ENCODE peak calls at places on chromosomes 4 and X, in six cellular contexts. L is vagina, Y is AG04450, Q is pancreas, T is heart left ventricle, M is dorsolateral prefrontal cortex. X is an unnamed sample.

GRCh38 chrX:39304746-39305145 is 503.5 kb downstream of the MID1IP1 start:
- DNase-seq in Y (no peak), M (no peak), L (peak; percentile 20), Q (no peak), T (no peak), X (no peak)

GRCh38 chr4:186904104-186904503 is 180.4 kb upstream of the FAT1 start:
- DNase-seq in L (no peak), Q (no peak), T (no peak), M (no peak), Y (peak; percentile 55), X (no peak)

GRCh38 chr4:79964715-79965345 is 108.2 kb downstream of the ANTXR2 start:
- DNase-seq in Y (no peak), L (no peak), Q (no peak), T (no peak), M (no peak), X (no peak)

GRCh38 chr4:10619220-10619619 is 65.3 kb downstream of the CLNK start:
- DNase-seq in T (no peak), L (no peak), M (no peak), Y (no peak), Q (no peak), X (no peak)

GRCh38 chrX:102155806-102156179 is at the start of gene BEX5:
- DNase-seq in Q (peak; percentile 72), T (peak; percentile 59), M (peak; percentile 66), L (no peak), Y (no peak), X (peak; percentile 74)

GRCh38 chr4:89904524-89904923 is 9.9 kb downstream of the MMRN1 start:
- DNase-seq in L (no peak), M (no peak), T (no peak), Y (no peak), Q (no peak), X (no peak)

GRCh38 chrX:39974228-39974627 is 123.5 kb downstream of the BCOR start:
- DNase-seq in Q (no peak), M (no peak), T (no peak), Y (no peak), L (no peak), X (no peak)

GRCh38 chrX:8987672-8988250 is 46.2 kb downstream of the FAM9B start:
- DNase-seq in T (no peak), L (no peak), Y (no peak), M (no peak), Q (no peak), X (no peak)

GRCh38 chr4:110769578-110769977 is 146.7 kb upstream of the PITX2 start:
- DNase-seq in T (no peak), Q (no peak), L (no peak), M (no peak), Y (no peak), X (no peak)

GRCh38 chr4:140807491-140808257 is 51.5 kb upstream of the TBC1D9 start:
- DNase-seq in T (no peak), Q (no peak), M (no peak), L (no peak), Y (peak; percentile 66), X (no peak)

GRCh38 chr4:1405636-1406415 is 416 bp downstream of the NKX1-1 start:
- DNase-seq in Y (no peak), Q (no peak), L (no peak), M (peak; percentile 20), T (no peak), X (peak; percentile 45)

GRCh38 chrX:120308558-120308957 is 2.7 kb downstream of the TMEM255A start:
- DNase-seq in T (no peak), Y (no peak), M (no peak), Q (no peak), L (no peak), X (no peak)

GRCh38 chr4:178738026-178738425 is 1295.8 kb upstream of the AGA start:
- DNase-seq in T (no peak), Q (no peak), M (no peak), Y (no peak), L (no peak), X (no peak)

GRCh38 chr4:152257601-152258066 is 278.3 kb downstream of the FBXW7 start:
- DNase-seq in Q (no peak), L (no peak), T (no peak), Y (no peak), M (no peak), X (no peak)

GRCh38 chrX:134167804-134168203 is 69.2 kb upstream of the CCDC160 start:
- DNase-seq in M (no peak), Y (no peak), L (no peak), T (no peak), Q (no peak), X (no peak)

GRCh38 chrX:113868169-113868568 is 715.7 kb upstream of the HTR2C start:
- DNase-seq in T (no peak), M (no peak), L (no peak), Y (no peak), Q (no peak), X (no peak)

GRCh38 chr4:74800310-74800709 is 6.0 kb upstream of the BTC start:
- DNase-seq in Y (no peak), T (no peak), L (no peak), M (no peak), Q (no peak), X (no peak)

GRCh38 chr4:51840791-51841190 is 2.2 kb upstream of the DCUN1D4 start:
- DNase-seq in Q (no peak), M (no peak), L (no peak), T (no peak), Y (no peak), X (no peak)

GRCh38 chrX:16061296-16061695 is 62.1 kb upstream of the GRPR start:
- DNase-seq in L (no peak), Q (no peak), T (no peak), M (no peak), Y (no peak), X (no peak)

GRCh38 chrX:149512225-149512885 is 7.2 kb upstream of the IDS start:
- DNase-seq in Q (peak; percentile 51), T (peak; percentile 38), Y (no peak), L (no peak), M (peak; percentile 50), X (no peak)

GRCh38 chr4:54061067-54061466 is 3.3 kb downstream of the CHIC2 start:
- DNase-seq in T (no peak), Q (no peak), Y (no peak), L (no peak), M (no peak), X (no peak)
- H3K4me3 ChIP-seq in T (no peak overlapping the region), Q (no peak overlapping the region), Y (peak overlapping the region; percentile 88), L (peak overlapping the region; percentile 4), M (no peak overlapping the region), X (peak overlapping the region; percentile 98)

GRCh38 chrX:115592997-115593734 is 32.2 kb downstream of the PLS3 start:
- DNase-seq in T (no peak), M (no peak), Q (no peak), L (no peak), Y (no peak), X (no peak)
- H3K27ac ChIP-seq in T (peak overlapping the region; percentile 81), M (no peak overlapping the region), Q (no peak overlapping the region), L (peak overlapping the region; percentile 60), Y (no peak overlapping the region), X (peak overlapping the region; percentile 65)

GRCh38 chrX:7170903-7171302 is 22.9 kb upstream of the PUDP start:
- DNase-seq in M (no peak), L (no peak), Y (no peak), T (no peak), Q (peak; percentile 24), X (no peak)
- TF ChIP-seq CTCF in M (no peak), L (no peak), Y (peak; percentile 27), T (no peak), Q (no peak), X (no peak)

GRCh38 chr4:158930573-158930972 is 161.7 kb downstream of the FNIP2 start:
- DNase-seq in Q (no peak), L (no peak), T (no peak), Y (no peak), M (no peak), X (no peak)

GRCh38 chr4:158934996-158935669 is 166.3 kb downstream of the FNIP2 start:
- DNase-seq in M (no peak), Q (no peak), L (no peak), T (no peak), Y (no peak), X (no peak)

GRCh38 chr4:158929939-158930344 is 161.1 kb downstream of the FNIP2 start:
- DNase-seq in Q (no peak), M (no peak), L (no peak), T (no peak), Y (no peak), X (no peak)
- H3K4me3 ChIP-seq in Q (no peak overlapping the region), M (no peak overlapping the region), L (no peak overlapping the region), T (no peak overlapping the region), Y (no peak overlapping the region), X (no peak overlapping the region)

DNA sequence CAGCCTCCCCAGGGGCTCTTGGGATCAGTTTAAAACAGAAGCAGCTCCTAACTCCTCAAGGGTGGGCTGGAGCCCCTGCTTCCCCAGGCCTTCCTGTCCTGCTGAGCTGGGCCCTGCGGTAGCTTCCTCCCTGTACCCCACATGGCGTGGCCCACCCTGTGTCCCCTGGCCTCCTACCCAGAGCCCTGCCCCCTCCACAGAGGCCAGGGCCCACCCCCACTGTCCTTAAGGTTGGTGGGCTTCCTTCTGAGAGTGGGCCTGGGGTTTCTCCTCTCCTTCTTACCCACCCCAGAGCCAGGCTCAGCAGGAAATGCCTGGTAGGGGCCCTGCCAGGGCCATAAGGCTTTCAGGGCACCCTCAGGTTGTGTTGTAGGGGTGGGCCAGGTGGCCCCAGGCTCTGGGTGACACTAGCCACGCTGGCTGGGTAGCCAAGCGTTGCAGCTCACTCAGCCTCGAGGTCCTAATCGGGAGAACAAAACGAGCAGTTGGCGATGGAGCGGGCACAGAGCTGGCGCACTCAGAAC is 11.6 kb downstream of the SH3BP2 start:
- DNase-seq in M (no peak), Y (no peak), L (no peak), Q (no peak), T (peak; percentile 26), X (no peak)
- H3K27ac ChIP-seq in M (no peak overlapping the region), Y (no peak overlapping the region), L (peak overlapping the region; percentile 81), Q (no peak overlapping the region), T (peak overlapping the region; percentile 44), X (no peak overlapping the region)